ENCODE peak calls at places on chromosomes 11 and 22, in six cellular contexts. B is H1, L is GM12892, I is K562, U is GM12878, P is HepG2. F is an unnamed sample.

GRCh38 chr11:6655020-6655789 is 404 bp downstream of the DCHS1 start:
- DNase-seq in B (no peak), U (no peak), I (no peak), L (no peak), P (no peak), F (no peak)

GRCh38 chr22:31579835-31580242 is 82.2 kb downstream of the PISD start:
- DNase-seq in L (no peak), I (no peak), P (peak), U (no peak), B (no peak), F (no peak)

GRCh38 chr11:119641991-119642745 is 86.8 kb downstream of the NECTIN1 start:
- DNase-seq in I (peak), L (no peak), B (no peak), P (peak), U (no peak), F (no peak)

GRCh38 chr11:76131142-76131541 is 75.2 kb downstream of the WNT11 start:
- DNase-seq in U (no peak), P (no peak), I (no peak), B (no peak), L (no peak), F (no peak)

GRCh38 chr11:69127091-69127850 is 28.5 kb upstream of the SMIM38 start:
- DNase-seq in B (no peak), L (no peak), U (no peak), P (no peak), I (no peak), F (no peak)

GRCh38 chr22:22181515-22181959 is 63.0 kb upstream of the VPREB1 start:
- DNase-seq in U (no peak), L (no peak), I (no peak), B (no peak), P (peak), F (no peak)

GRCh38 chr11:36609383-36609782 is 11.3 kb upstream of the RAG2 start:
- DNase-seq in P (no peak), U (no peak), B (no peak), I (peak), L (no peak), F (no peak)

GRCh38 chr11:18105802-18106574 is at the start of gene SAAL1:
- DNase-seq in I (peak), B (peak), P (peak), L (peak), U (peak), F (peak)

GRCh38 chr22:24282401-24282800 is 11.8 kb downstream of the SPECC1L start:
- DNase-seq in L (no peak), U (no peak), B (no peak), I (no peak), P (no peak), F (no peak)

GRCh38 chr11:45610627-45611026 is 54.8 kb downstream of the CHST1 start:
- DNase-seq in I (no peak), B (no peak), P (no peak), U (no peak), L (no peak), F (no peak)

GRCh38 chr22:33248927-33249326 is 190.7 kb upstream of the SYN3 start:
- DNase-seq in P (no peak), L (no peak), B (no peak), I (no peak), U (no peak), F (no peak)

GRCh38 chr22:41367039-41367679 is 14.6 kb upstream of the TEF start:
- DNase-seq in P (peak), B (no peak), U (no peak), I (peak), L (no peak), F (no peak)
- TF ChIP-seq POLR2A in P (peak), B (no peak), U (no peak), I (no peak), L (no peak), F (no peak)

GRCh38 chr11:86152006-86152862 is 83.3 kb upstream of the PICALM start:
- DNase-seq in I (no peak), P (no peak), B (no peak), L (no peak), U (no peak), F (no peak)
- TF ChIP-seq TAF1 in I (no peak), P (no peak), B (no peak), L (no peak), U (no peak), F (no peak)

DNA sequence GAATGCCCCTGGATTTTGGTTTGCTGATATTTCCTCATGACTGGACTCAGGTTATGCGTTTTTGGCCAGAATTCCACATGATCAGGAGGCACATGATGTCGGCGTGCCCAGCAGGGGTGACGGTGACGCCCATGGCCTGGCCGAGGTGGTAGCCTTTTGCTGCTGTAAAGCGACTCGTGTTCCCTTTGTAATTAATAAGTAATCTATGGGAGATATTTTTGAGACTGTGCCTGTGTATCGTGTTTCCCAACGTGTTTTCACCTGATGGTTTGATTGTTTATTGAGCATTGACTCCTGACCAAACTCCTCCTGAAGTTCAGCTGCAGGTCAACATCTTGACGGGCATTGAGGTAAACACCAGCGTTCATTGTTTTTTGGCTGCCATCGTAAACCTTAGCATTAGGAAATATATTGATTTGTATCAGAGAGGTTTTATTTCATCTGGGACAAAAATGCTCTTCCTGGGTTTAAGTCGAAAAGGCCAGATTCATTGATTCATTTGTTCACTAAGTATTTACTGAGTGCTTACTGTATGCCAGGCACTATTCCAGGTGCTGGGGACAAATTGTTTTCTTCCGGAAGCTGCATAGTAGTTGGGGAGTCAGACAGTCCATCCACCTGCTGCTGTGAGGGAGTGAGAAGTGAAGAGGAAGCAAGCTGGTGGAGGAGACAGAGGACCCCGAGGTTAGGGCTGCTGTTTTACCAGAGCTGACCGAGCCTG is 23.6 kb downstream of the DCPS start:
- DNase-seq in I (no peak), P (no peak), L (no peak), B (no peak), U (no peak), F (no peak)
- TF ChIP-seq POLR2A in I (no peak), P (no peak), L (no peak), B (no peak), U (no peak), F (no peak)

GRCh38 chr11:66184728-66185127 is 83.7 kb upstream of the RAB1B start:
- DNase-seq in I (no peak), B (no peak), U (no peak), P (no peak), L (no peak), F (no peak)

GRCh38 chr11:66187453-66187852 is 81.0 kb upstream of the RAB1B start:
- DNase-seq in P (no peak), U (no peak), B (no peak), L (no peak), I (no peak), F (no peak)

GRCh38 chr11:66181632-66182345 is 86.7 kb upstream of the RAB1B start:
- DNase-seq in L (no peak), P (peak), B (no peak), I (no peak), U (no peak), F (no peak)

GRCh38 chr11:66186470-66186869 is 82.0 kb upstream of the RAB1B start:
- DNase-seq in I (no peak), B (no peak), P (no peak), U (no peak), L (no peak), F (no peak)

DNA sequence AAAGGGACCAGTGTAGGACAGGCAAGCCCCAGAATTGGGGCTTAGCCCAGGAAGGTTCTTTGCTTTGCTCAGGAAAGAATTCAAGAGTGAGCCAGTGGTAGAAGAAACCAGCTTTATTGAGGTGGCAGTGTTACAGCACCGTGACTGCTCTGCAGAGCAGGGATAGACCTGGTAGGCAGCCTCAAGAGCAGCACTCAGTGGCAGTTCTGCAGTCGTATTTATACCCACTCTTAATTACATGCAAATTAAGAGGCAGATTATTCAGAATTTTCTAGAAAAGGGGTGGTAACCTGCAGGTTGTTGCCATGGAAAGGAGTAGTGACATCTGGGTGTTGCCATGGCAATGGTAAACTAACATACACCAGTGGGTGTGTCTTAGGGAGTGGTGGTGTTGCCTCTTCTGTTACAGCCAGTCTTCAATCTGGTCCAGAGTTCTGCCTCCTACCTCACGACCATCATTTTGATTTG is 84.8 kb upstream of the RAB1B start:
- DNase-seq in I (peak), L (no peak), U (no peak), P (no peak), B (no peak), F (no peak)
- TF ChIP-seq TAF1 in I (no peak), L (no peak), U (no peak), P (no peak), B (no peak), F (no peak)

GRCh38 chr11:8910662-8911039 is 338 bp upstream of the AKIP1 start:
- DNase-seq in P (no peak), L (no peak), B (no peak), U (no peak), I (no peak), F (no peak)

GRCh38 chr11:8913961-8914660 is 3.1 kb downstream of the AKIP1 start:
- DNase-seq in I (peak), U (no peak), B (no peak), L (peak), P (peak), F (no peak)

GRCh38 chr11:8914661-8915018 is 3.7 kb downstream of the AKIP1 start:
- DNase-seq in B (no peak), P (no peak), U (no peak), L (no peak), I (no peak), F (no peak)

GRCh38 chr11:8908099-8908498 is 2.9 kb upstream of the AKIP1 start:
- DNase-seq in P (no peak), U (no peak), L (no peak), B (no peak), I (no peak), F (no peak)

GRCh38 chr11:8911040-8911823 is at the start of gene AKIP1:
- DNase-seq in B (peak), U (peak), I (peak), L (peak), P (peak), F (peak)
- TF ChIP-seq POLR2A in B (no peak), U (peak), I (peak), L (peak), P (peak), F (no peak)

GRCh38 chr11:19951558-19952083 is 208.7 kb downstream of the DBX1 start:
- DNase-seq in U (peak), I (peak), L (no peak), P (peak), B (no peak), F (peak)
- TF ChIP-seq TAF1 in U (no peak), I (no peak), L (no peak), P (no peak), B (no peak), F (no peak)

GRCh38 chr22:38872831-38873248 is 824 bp upstream of the CBX6 start:
- DNase-seq in B (no peak), U (no peak), P (no peak), I (peak), L (no peak), F (no peak)
- TF ChIP-seq POLR2A in B (no peak), U (peak), P (no peak), I (no peak), L (no peak), F (no peak)

GRCh38 chr22:36355362-36355761 is 32.4 kb downstream of the MYH9 start:
- DNase-seq in I (no peak), U (no peak), L (no peak), P (no peak), B (no peak), F (no peak)

GRCh38 chr22:36359172-36359973 is 28.4 kb downstream of the MYH9 start:
- DNase-seq in I (no peak), B (no peak), L (peak), P (no peak), U (peak), F (no peak)

GRCh38 chr22:36355894-36356293 is 31.9 kb downstream of the MYH9 start:
- DNase-seq in L (no peak), P (no peak), B (no peak), I (no peak), U (no peak), F (no peak)

GRCh38 chr22:36358533-36359171 is 29.1 kb downstream of the MYH9 start:
- DNase-seq in U (no peak), B (no peak), L (no peak), P (no peak), I (no peak), F (no peak)

GRCh38 chr22:36356708-36357694 is 30.8 kb downstream of the MYH9 start:
- DNase-seq in L (no peak), B (no peak), I (no peak), P (no peak), U (no peak), F (no peak)
- TF ChIP-seq TAF1 in L (no peak), B (no peak), I (no peak), P (no peak), U (no peak), F (no peak)

GRCh38 chr11:126034880-126035279 is 27.8 kb downstream of the CDON start:
- DNase-seq in L (no peak), I (no peak), U (no peak), B (no peak), P (no peak), F (no peak)
- TF ChIP-seq POLR2A in L (no peak), I (no peak), U (no peak), B (no peak), P (no peak), F (no peak)